ENCODE peak calls at places on chromosomes 4 and X, in eight cellular contexts. G is upper lobe of right lung, A is transverse colon, J is mucosa of descending colon, I is heart left ventricle, Y is left ventricle myocardium inferior, V is K562, R is mammary epithelial cell. C is an unnamed sample.

GRCh38 chr4:47913328-47913727 is 1.1 kb downstream of the NFXL1 start:
- DNase-seq in V (no peak), R (peak; percentile 51), A (no peak), G (no peak), I (no peak), Y (no peak), J (no peak), C (no peak)

GRCh38 chr4:147509386-147509785 is 28.5 kb downstream of the EDNRA start:
- DNase-seq in A (no peak), G (no peak), I (no peak), V (no peak), R (no peak), Y (no peak), J (no peak), C (no peak)

GRCh38 chr4:4271912-4272311 is 18.0 kb downstream of the LYAR start:
- DNase-seq in G (peak; percentile 74), I (no peak), Y (no peak), A (no peak), R (no peak), V (no peak), J (no peak), C (no peak)

GRCh38 chr4:76747613-76748012 is 150.3 kb downstream of the SOWAHB start:
- DNase-seq in Y (no peak), R (no peak), A (no peak), G (no peak), J (no peak), I (no peak), V (no peak), C (no peak)

GRCh38 chr4:153623491-153623890 is 60.6 kb upstream of the TLR2 start:
- DNase-seq in R (no peak), J (no peak), I (no peak), Y (no peak), A (no peak), G (no peak), V (no peak), C (no peak)

GRCh38 chr4:64360664-64361398 is 48.4 kb downstream of the TECRL start:
- DNase-seq in A (no peak), R (no peak), Y (no peak), G (no peak), J (no peak), I (no peak), V (no peak), C (peak; percentile 23)

GRCh38 chr4:105306158-105306781 is 159.6 kb downstream of the TET2 start:
- DNase-seq in J (no peak), A (no peak), I (no peak), V (no peak), Y (no peak), G (peak; percentile 58), R (peak; percentile 53), C (no peak)

GRCh38 chrX:41332408-41332987 is 1.5 kb upstream of the DDX3X start:
- DNase-seq in V (no peak), R (no peak), A (peak; percentile 55), J (no peak), G (no peak), Y (peak; percentile 13), I (peak; percentile 42), C (no peak)

GRCh38 chrX:105260291-105261043 is 40.0 kb upstream of the TEX13A start:
- DNase-seq in Y (peak; percentile 13), A (no peak), V (no peak), J (no peak), R (no peak), G (no peak), I (no peak), C (no peak)

GRCh38 chr4:177726111-177726510 is 283.9 kb upstream of the AGA start:
- DNase-seq in J (no peak), A (no peak), I (no peak), G (no peak), V (no peak), Y (no peak), R (peak; percentile 64), C (no peak)

GRCh38 chr4:2891294-2891693 is 47.6 kb downstream of the ADD1 start:
- DNase-seq in V (no peak), J (no peak), G (no peak), I (no peak), Y (no peak), R (no peak), A (no peak), C (no peak)

GRCh38 chr4:69707807-69708206 is 52.6 kb downstream of the SULT1B1 start:
- DNase-seq in J (no peak), G (no peak), I (no peak), Y (no peak), R (peak; percentile 92), A (no peak), V (no peak), C (peak; percentile 56)

GRCh38 chrX:22520128-22520828 is 247.6 kb downstream of the CBLL2 start:
- DNase-seq in R (peak; percentile 86), I (no peak), Y (no peak), A (no peak), G (no peak), J (no peak), V (no peak), C (peak; percentile 26)

GRCh38 chr4:159010563-159011260 is 92.2 kb upstream of the RAPGEF2 start:
- DNase-seq in R (peak; percentile 75), A (peak; percentile 67), Y (peak; percentile 66), J (peak; percentile 52), V (no peak), I (peak; percentile 75), G (peak; percentile 76), C (no peak)

GRCh38 chr4:3656441-3657376 is 109.5 kb upstream of the ADRA2C start:
- DNase-seq in A (no peak), R (no peak), Y (no peak), V (no peak), J (no peak), I (no peak), G (no peak), C (no peak)

GRCh38 chrX:10041383-10041782 is 74.2 kb downstream of the CLDN34 start:
- DNase-seq in J (no peak), I (no peak), Y (no peak), R (no peak), V (no peak), G (no peak), A (no peak), C (no peak)

GRCh38 chr4:123248260-123248659 is 148.3 kb upstream of the SPRY1 start:
- DNase-seq in A (no peak), Y (no peak), R (no peak), G (no peak), I (no peak), V (no peak), J (no peak), C (no peak)

GRCh38 chr4:43369036-43369594 is 476.6 kb downstream of the GRXCR1 start:
- DNase-seq in Y (no peak), G (no peak), I (no peak), V (no peak), R (no peak), A (no peak), J (no peak), C (no peak)

DNA sequence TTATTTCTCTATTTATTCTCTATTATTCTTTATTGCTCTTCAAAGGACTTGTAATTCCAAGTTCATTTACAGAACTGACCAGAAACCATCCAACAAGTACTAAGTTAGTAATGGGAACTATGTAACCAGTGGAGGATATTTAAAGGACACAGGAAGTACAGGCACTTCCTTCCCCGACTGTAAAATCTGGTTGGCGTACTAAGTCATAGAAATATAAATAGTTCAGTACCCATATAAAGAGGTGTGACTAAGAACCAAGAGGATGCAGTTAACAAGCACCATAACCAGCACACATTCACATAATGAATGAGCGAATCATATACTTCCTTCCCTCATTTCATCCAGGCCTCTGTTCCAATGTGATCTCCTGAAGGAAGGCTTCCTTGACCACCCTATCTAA is 3.6 kb upstream of the EIF4E start:
- DNase-seq in I (no peak), Y (no peak), V (no peak), G (no peak), R (peak; percentile 47), J (no peak), A (no peak), C (no peak)
- H3K9me3 ChIP-seq in I (no peaks in the 10 kb centered on the region), Y (no peaks in the 10 kb centered on the region), V (no peaks in the 10 kb centered on the region), G (no peaks in the 10 kb centered on the region), R (no peaks in the 10 kb centered on the region), J (no peaks in the 10 kb centered on the region), A (no peaks in the 10 kb centered on the region), C (no peaks in the 10 kb centered on the region)

GRCh38 chrX:103398321-103398937 is 22.1 kb downstream of the BEX3 start:
- DNase-seq in V (peak; percentile 15), R (peak; percentile 79), G (no peak), I (no peak), A (no peak), J (no peak), Y (no peak), C (no peak)
- H3K4me3 ChIP-seq in V (no peak overlapping the region), R (no peak overlapping the region), G (no peak overlapping the region), I (no peak overlapping the region), A (no peak overlapping the region), J (no peak overlapping the region), Y (no peak overlapping the region), C (no peak overlapping the region)

DNA sequence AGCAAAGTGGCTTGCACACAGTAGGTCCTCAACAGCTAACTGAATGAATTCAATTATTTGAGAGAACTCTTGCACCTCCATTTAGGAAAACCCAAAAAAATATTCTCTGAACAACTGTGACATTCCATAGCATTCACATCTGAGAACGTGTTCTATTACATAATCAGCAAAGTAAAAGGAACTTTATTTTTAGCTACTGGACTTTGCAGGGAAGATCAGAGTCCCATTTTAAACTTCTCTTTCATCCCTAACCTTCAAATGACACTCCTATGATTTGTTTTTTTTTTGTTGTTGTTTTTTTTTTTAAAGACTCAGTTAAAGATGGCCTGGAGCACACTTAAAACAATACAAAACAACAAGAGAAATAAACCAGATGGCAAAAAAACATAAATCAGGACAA is 30.9 kb downstream of the RAI2 start:
- DNase-seq in Y (no peak), I (no peak), G (no peak), R (no peak), V (no peak), J (no peak), A (no peak), C (no peak)
- H3K4me1 ChIP-seq in Y (peaks cover 29% of the 10 kb centered on the region), I (peaks cover 11% of the 10 kb centered on the region), G (no peaks in the 10 kb centered on the region), R (no peaks in the 10 kb centered on the region), V (no peaks in the 10 kb centered on the region), J (peaks cover 12% of the 10 kb centered on the region), A (no peaks in the 10 kb centered on the region), C (no peaks in the 10 kb centered on the region)

GRCh38 chrX:153052534-153052933 is 3.7 kb upstream of the PNMA3 start:
- DNase-seq in I (no peak), A (no peak), J (no peak), G (no peak), R (no peak), V (no peak), Y (no peak), C (no peak)

GRCh38 chrX:153049093-153049492 is 7.2 kb upstream of the PNMA3 start:
- DNase-seq in J (no peak), I (no peak), A (no peak), Y (no peak), R (no peak), V (no peak), G (no peak), C (no peak)
- H3K9me3 ChIP-seq in J (no peaks in the 10 kb centered on the region), I (no peaks in the 10 kb centered on the region), A (no peaks in the 10 kb centered on the region), Y (no peaks in the 10 kb centered on the region), R (peaks cover 13% of the 10 kb centered on the region), V (peaks cover 2% of the 10 kb centered on the region), G (no peaks in the 10 kb centered on the region), C (no peaks in the 10 kb centered on the region)

DNA sequence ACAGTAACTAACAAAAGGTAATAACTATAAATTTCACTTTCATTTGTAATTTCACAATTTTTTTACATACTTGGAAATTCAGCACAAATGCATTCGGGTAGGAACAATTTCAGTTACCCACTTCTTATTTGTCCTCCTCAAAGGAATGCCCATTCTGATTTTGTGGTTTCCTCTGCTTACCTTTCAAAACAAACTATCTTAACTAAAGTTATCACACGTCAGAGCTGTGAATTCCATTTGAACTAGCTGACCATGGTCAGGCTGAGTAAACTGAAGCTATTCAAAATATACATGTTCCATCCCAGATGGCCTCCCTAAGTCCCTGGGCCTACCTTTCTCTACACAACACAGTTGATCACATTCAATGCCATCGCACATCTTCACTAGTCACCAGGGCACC is 4.5 kb downstream of the CTPS2 start:
- DNase-seq in G (no peak), A (no peak), R (no peak), J (no peak), I (no peak), Y (no peak), V (no peak), C (no peak)
- H3K4me3 ChIP-seq in G (no peak overlapping the region), A (no peak overlapping the region), R (no peak overlapping the region), J (no peak overlapping the region), I (no peak overlapping the region), Y (no peak overlapping the region), V (no peak overlapping the region), C (no peak overlapping the region)